ENCODE peak calls at places on chromosomes 12 and 14, in seven cellular contexts. One of them, this sample, is unnamed. For H3K36me3, the result is how much of the 10 kb centered on the place peaks cover.

GRCh38 chr14:61589691-61590521 is 105.4 kb upstream of the HIF1A start:
- DNase-seq in HCT116: no peak
- DNase-seq in psoas muscle: no peak
- DNase-seq in fibroblast of lung: no peak
- DNase-seq in stomach: no peak
- DNase-seq in colonic mucosa: no peak
- DNase-seq in pancreas: no peak
- DNase-seq in this sample: no peak

GRCh38 chr12:62865860-62866407 is 69.0 kb downstream of the PPM1H start:
- DNase-seq in HCT116: peak
- DNase-seq in psoas muscle: no peak
- DNase-seq in fibroblast of lung: peak
- DNase-seq in stomach: no peak
- DNase-seq in colonic mucosa: no peak
- DNase-seq in pancreas: no peak
- DNase-seq in this sample: no peak

GRCh38 chr12:64104376-64104775 is 117.7 kb downstream of the KICS2 start:
- DNase-seq in HCT116: no peak
- DNase-seq in psoas muscle: peak
- DNase-seq in fibroblast of lung: peak
- DNase-seq in stomach: no peak
- DNase-seq in colonic mucosa: no peak
- DNase-seq in pancreas: no peak
- DNase-seq in this sample: no peak

GRCh38 chr12:52873832-52874572 is 25.2 kb upstream of the KRT78 start:
- DNase-seq in HCT116: peak
- DNase-seq in psoas muscle: peak
- DNase-seq in fibroblast of lung: peak
- DNase-seq in stomach: peak
- DNase-seq in colonic mucosa: peak
- DNase-seq in pancreas: peak
- DNase-seq in this sample: peak

GRCh38 chr12:57152408-57153038 is 5.1 kb upstream of the LRP1-AS start:
- DNase-seq in HCT116: no peak
- DNase-seq in psoas muscle: no peak
- DNase-seq in fibroblast of lung: peak
- DNase-seq in stomach: no peak
- DNase-seq in colonic mucosa: no peak
- DNase-seq in pancreas: no peak
- DNase-seq in this sample: no peak

GRCh38 chr12:56836317-56836716 is 73.2 kb downstream of the HSD17B6 start:
- DNase-seq in HCT116: no peak
- DNase-seq in psoas muscle: peak
- DNase-seq in fibroblast of lung: peak
- DNase-seq in stomach: no peak
- DNase-seq in colonic mucosa: no peak
- DNase-seq in pancreas: no peak
- DNase-seq in this sample: no peak

GRCh38 chr12:71872401-71872800 is 32.8 kb downstream of the TBC1D15 start:
- DNase-seq in HCT116: no peak
- DNase-seq in psoas muscle: no peak
- DNase-seq in fibroblast of lung: no peak
- DNase-seq in stomach: no peak
- DNase-seq in colonic mucosa: no peak
- DNase-seq in pancreas: no peak
- DNase-seq in this sample: no peak

GRCh38 chr14:73049428-73049827 is 8.9 kb upstream of the RBM25 start:
- DNase-seq in HCT116: no peak
- DNase-seq in psoas muscle: no peak
- DNase-seq in fibroblast of lung: no peak
- DNase-seq in stomach: no peak
- DNase-seq in colonic mucosa: no peak
- DNase-seq in pancreas: no peak
- DNase-seq in this sample: no peak

GRCh38 chr12:28340261-28340660 is 150.0 kb downstream of the CCDC91 start:
- DNase-seq in HCT116: no peak
- DNase-seq in psoas muscle: no peak
- DNase-seq in fibroblast of lung: peak
- DNase-seq in stomach: no peak
- DNase-seq in colonic mucosa: no peak
- DNase-seq in pancreas: no peak
- DNase-seq in this sample: no peak

GRCh38 chr12:6957151-6957701 is 6.1 kb downstream of the PTPN6 start:
- DNase-seq in HCT116: no peak
- DNase-seq in psoas muscle: peak
- DNase-seq in fibroblast of lung: no peak
- DNase-seq in stomach: no peak
- DNase-seq in colonic mucosa: no peak
- DNase-seq in pancreas: no peak
- DNase-seq in this sample: no peak
- H3K36me3 ChIP-seq in HCT116: under half
- H3K36me3 ChIP-seq in psoas muscle: under half
- H3K36me3 ChIP-seq in fibroblast of lung: under half
- H3K36me3 ChIP-seq in stomach: under half
- H3K36me3 ChIP-seq in colonic mucosa: under half
- H3K36me3 ChIP-seq in pancreas: under half
- H3K36me3 ChIP-seq in this sample: under half

DNA sequence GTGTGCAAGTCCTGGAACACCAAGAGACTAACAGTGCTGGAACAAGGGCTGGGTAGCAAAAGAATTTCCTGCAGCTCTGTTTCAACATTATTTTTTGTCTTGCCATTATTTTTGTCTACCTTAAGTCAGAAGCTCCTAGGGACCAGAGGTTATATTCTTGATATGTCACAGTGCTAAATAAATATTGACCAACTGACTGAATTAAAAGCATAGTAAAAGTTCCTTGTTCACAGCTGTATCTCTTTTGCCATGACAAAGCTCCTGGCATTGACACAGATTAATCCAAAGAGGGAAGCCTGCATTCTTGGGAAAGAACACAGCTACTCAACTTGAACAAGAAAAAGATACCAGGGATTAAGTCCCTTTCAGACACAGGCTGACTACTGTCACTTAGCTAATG is 136.5 kb downstream of the SPTSSA start:
- DNase-seq in HCT116: no peak
- DNase-seq in psoas muscle: no peak
- DNase-seq in fibroblast of lung: no peak
- DNase-seq in stomach: no peak
- DNase-seq in colonic mucosa: peak
- DNase-seq in pancreas: no peak
- DNase-seq in this sample: peak
- H3K36me3 ChIP-seq in HCT116: under half
- H3K36me3 ChIP-seq in psoas muscle: under half
- H3K36me3 ChIP-seq in fibroblast of lung: under half
- H3K36me3 ChIP-seq in stomach: under half
- H3K36me3 ChIP-seq in colonic mucosa: under half
- H3K36me3 ChIP-seq in pancreas: under half
- H3K36me3 ChIP-seq in this sample: under half

GRCh38 chr12:113959096-113959495 is 7.0 kb downstream of the RBM19 start:
- DNase-seq in HCT116: no peak
- DNase-seq in psoas muscle: no peak
- DNase-seq in fibroblast of lung: no peak
- DNase-seq in stomach: no peak
- DNase-seq in colonic mucosa: no peak
- DNase-seq in pancreas: no peak
- DNase-seq in this sample: no peak

GRCh38 chr12:113955109-113955970 is 10.8 kb downstream of the RBM19 start:
- DNase-seq in HCT116: peak
- DNase-seq in psoas muscle: no peak
- DNase-seq in fibroblast of lung: peak
- DNase-seq in stomach: peak
- DNase-seq in colonic mucosa: peak
- DNase-seq in pancreas: peak
- DNase-seq in this sample: peak

GRCh38 chr12:113960030-113960429 is 6.1 kb downstream of the RBM19 start:
- DNase-seq in HCT116: no peak
- DNase-seq in psoas muscle: no peak
- DNase-seq in fibroblast of lung: no peak
- DNase-seq in stomach: no peak
- DNase-seq in colonic mucosa: no peak
- DNase-seq in pancreas: peak
- DNase-seq in this sample: no peak

GRCh38 chr12:113958108-113958507 is 8.0 kb downstream of the RBM19 start:
- DNase-seq in HCT116: no peak
- DNase-seq in psoas muscle: no peak
- DNase-seq in fibroblast of lung: no peak
- DNase-seq in stomach: no peak
- DNase-seq in colonic mucosa: no peak
- DNase-seq in pancreas: no peak
- DNase-seq in this sample: no peak

DNA sequence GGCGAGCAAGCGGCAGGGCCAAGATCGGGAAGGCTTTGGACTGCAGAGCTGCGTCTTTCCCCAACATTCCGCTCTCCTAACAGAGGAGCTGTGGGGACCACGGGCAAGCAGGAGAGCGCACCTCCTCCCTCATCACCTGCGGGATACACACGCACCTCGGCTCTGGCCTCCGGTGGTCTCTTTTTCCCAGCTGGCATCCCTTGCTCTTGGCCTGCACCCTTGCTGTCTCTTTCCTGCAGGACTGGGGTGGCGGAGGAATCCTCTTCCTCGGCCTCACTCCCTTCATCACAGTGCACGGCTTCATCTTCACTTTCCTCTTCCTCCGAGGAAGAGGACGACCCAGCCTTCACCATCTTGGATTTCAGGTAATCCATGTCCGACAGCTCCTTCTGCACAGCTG is 8.5 kb downstream of the RBM19 start:
- DNase-seq in HCT116: no peak
- DNase-seq in psoas muscle: no peak
- DNase-seq in fibroblast of lung: no peak
- DNase-seq in stomach: no peak
- DNase-seq in colonic mucosa: no peak
- DNase-seq in pancreas: no peak
- DNase-seq in this sample: no peak
- H3K36me3 ChIP-seq in HCT116: under half
- H3K36me3 ChIP-seq in psoas muscle: under half
- H3K36me3 ChIP-seq in fibroblast of lung: under half
- H3K36me3 ChIP-seq in stomach: half or more
- H3K36me3 ChIP-seq in colonic mucosa: under half
- H3K36me3 ChIP-seq in pancreas: under half
- H3K36me3 ChIP-seq in this sample: under half

DNA sequence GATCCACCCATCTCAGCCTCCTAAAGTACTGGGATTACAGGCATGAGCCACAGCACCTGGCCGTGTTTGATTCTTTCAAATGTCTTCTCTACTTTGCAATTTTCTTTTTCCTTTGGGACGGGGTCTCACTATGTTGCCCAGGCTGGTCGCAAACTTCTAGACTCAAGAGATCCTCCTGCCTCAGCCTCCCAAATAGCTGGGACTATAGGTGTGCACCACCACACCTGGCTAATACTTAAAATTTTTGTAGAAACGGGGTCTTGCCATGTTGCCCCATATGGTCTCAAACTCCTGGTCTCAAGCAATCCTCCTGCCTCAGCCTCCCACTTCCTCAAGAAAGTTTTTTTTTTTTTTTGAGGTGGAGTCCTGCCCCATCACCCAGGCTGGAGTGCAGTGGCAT is 1.7 kb downstream of the GATC start:
- DNase-seq in HCT116: no peak
- DNase-seq in psoas muscle: no peak
- DNase-seq in fibroblast of lung: no peak
- DNase-seq in stomach: no peak
- DNase-seq in colonic mucosa: no peak
- DNase-seq in pancreas: no peak
- DNase-seq in this sample: no peak
- H3K36me3 ChIP-seq in HCT116: under half
- H3K36me3 ChIP-seq in psoas muscle: under half
- H3K36me3 ChIP-seq in fibroblast of lung: under half
- H3K36me3 ChIP-seq in stomach: half or more
- H3K36me3 ChIP-seq in colonic mucosa: under half
- H3K36me3 ChIP-seq in pancreas: under half
- H3K36me3 ChIP-seq in this sample: under half

DNA sequence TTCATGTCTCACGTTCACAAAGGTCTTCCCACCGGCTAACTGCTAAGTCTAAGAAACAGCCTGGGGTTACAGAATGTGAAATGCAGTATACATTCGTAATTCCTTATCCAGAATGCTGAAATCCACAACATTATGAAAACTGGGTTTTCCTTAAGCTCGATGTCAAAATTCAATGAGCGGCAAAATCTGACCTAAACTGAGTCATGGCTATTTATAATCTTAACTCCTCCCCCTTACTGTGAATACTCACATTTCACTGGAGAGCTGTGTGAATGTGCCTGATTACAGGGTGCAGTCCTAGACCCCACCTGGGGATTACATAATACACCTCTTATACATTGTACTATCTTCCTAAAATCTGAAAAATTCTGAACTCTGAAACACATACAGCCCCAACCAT is 35.3 kb downstream of the STX2 start:
- DNase-seq in HCT116: no peak
- DNase-seq in psoas muscle: no peak
- DNase-seq in fibroblast of lung: peak
- DNase-seq in stomach: no peak
- DNase-seq in colonic mucosa: no peak
- DNase-seq in pancreas: no peak
- DNase-seq in this sample: no peak
- H3K36me3 ChIP-seq in HCT116: under half
- H3K36me3 ChIP-seq in psoas muscle: under half
- H3K36me3 ChIP-seq in fibroblast of lung: under half
- H3K36me3 ChIP-seq in stomach: half or more
- H3K36me3 ChIP-seq in colonic mucosa: under half
- H3K36me3 ChIP-seq in pancreas: under half
- H3K36me3 ChIP-seq in this sample: under half

DNA sequence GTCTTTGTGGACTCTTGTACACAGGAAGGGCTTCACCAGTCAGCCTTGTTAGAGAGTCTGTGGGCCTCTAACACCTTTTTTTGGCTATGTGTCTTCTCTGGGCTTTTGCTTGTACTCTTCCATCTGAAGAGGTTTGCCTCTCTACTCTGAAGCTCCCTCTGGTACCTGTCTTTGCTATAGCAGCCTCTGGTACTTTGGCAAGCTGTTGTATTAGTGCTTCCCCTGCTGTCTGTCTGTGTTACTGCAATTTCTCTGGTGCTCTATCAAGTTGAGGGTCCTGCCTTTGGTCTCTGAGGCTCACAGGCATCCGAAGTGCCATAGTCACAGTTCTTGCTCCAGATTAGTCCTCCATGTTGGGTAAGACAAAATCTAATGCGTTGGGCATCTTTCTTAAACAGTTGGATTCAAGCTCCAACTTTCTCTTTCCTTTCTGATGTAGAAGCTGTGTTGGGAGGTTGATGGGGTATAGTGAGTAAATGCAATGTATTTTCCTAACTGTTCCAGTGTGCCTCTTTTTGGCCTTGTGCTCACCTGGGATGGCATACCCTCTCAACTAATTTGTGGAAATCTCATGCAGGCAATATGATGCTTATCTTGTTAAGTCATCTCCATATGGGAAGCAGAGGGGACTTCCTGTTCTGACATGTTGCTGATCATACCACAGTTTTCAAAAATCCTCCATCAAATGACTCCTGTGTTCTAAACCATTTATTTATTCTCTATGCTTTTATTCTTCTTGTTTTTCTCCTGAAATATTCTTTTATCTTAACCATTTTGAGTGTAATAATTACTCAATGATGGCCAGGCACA is 88.8 kb downstream of the ATF7IP start:
- DNase-seq in HCT116: peak
- DNase-seq in psoas muscle: no peak
- DNase-seq in fibroblast of lung: peak
- DNase-seq in stomach: no peak
- DNase-seq in colonic mucosa: peak
- DNase-seq in pancreas: no peak
- DNase-seq in this sample: peak
- H3K36me3 ChIP-seq in HCT116: under half
- H3K36me3 ChIP-seq in psoas muscle: under half
- H3K36me3 ChIP-seq in fibroblast of lung: under half
- H3K36me3 ChIP-seq in stomach: half or more
- H3K36me3 ChIP-seq in colonic mucosa: under half
- H3K36me3 ChIP-seq in pancreas: under half
- H3K36me3 ChIP-seq in this sample: under half

This sample was measured in small intestine.